ENCODE peak calls at places on chromosome 4, in seven cellular contexts. J is SK-N-SH, S is activated gamma-delta T cell, K is T-cell, B is uterus, E is NCI-H1105, Z is thyroid gland. Y is an unnamed sample.

GRCh38 chr4:44725166-44725565 is 1.2 kb downstream of the GNPDA2 start:
- DNase-seq in J (no peak), B (no peak), Z (no peak), K (no peak), E (peak), S (no peak), Y (no peak)

GRCh38 chr4:162475221-162475620 is 311.4 kb upstream of the FSTL5 start:
- DNase-seq in S (no peak), E (no peak), Z (no peak), B (no peak), J (no peak), K (no peak), Y (no peak)

GRCh38 chr4:78166582-78166981 is 109.5 kb downstream of the FRAS1 start:
- DNase-seq in S (no peak), Z (no peak), J (no peak), K (no peak), B (no peak), E (no peak), Y (no peak)

GRCh38 chr4:20248155-20248558 is 3.5 kb upstream of the SLIT2 start:
- DNase-seq in K (no peak), J (peak), Z (no peak), E (no peak), B (no peak), S (no peak), Y (no peak)

GRCh38 chr4:40176602-40177001 is 20.2 kb upstream of the RHOH start:
- DNase-seq in K (no peak), B (no peak), J (no peak), S (no peak), Z (no peak), E (no peak), Y (no peak)

GRCh38 chr4:15964159-15964558 is 1.2 kb upstream of the FGFBP2 start:
- DNase-seq in E (no peak), J (no peak), K (no peak), S (no peak), Z (no peak), B (no peak), Y (no peak)

GRCh38 chr4:6917445-6918241 is 8.0 kb downstream of the TBC1D14 start:
- DNase-seq in J (peak), S (no peak), E (peak), Z (peak), K (peak), B (peak), Y (peak)

GRCh38 chr4:81527709-81528108 is 56.0 kb upstream of the RASGEF1B start:
- DNase-seq in B (no peak), S (no peak), E (no peak), J (no peak), Z (no peak), K (no peak), Y (no peak)

Y was measured in BE2C.